ENCODE peak calls at places on chromosomes 12 and 14, in six cellular contexts. B, J, Z, E, I and O are unnamed samples.

GRCh38 chr12:1928439-1929121 is 10.1 kb upstream of the CACNA2D4 start:
- DNase-seq in Z (no peak), E (peak; percentile 41), J (no peak), I (no peak), B (no peak), O (no peak)

GRCh38 chr14:53127151-53127550 is 26.0 kb downstream of the DDHD1 start:
- DNase-seq in B (no peak), E (no peak), Z (no peak), J (no peak), I (no peak), O (no peak)

GRCh38 chr12:131912526-131913274 is 16.4 kb upstream of the PUS1 start:
- DNase-seq in E (peak; percentile 94), B (no peak), J (peak; percentile 38), Z (peak; percentile 84), I (no peak), O (no peak)

GRCh38 chr12:85029456-85029855 is 6.6 kb downstream of the TSPAN19 start:
- DNase-seq in J (no peak), E (no peak), Z (peak; percentile 13), I (peak; percentile 35), B (no peak), O (peak; percentile 35)

GRCh38 chr12:2412305-2412643 is 359.5 kb downstream of the CACNA1C start:
- DNase-seq in B (no peak), E (no peak), Z (no peak), J (no peak), I (no peak), O (no peak)

GRCh38 chr12:7884687-7885086 is 12.0 kb upstream of the SLC2A14 start:
- DNase-seq in E (no peak), J (no peak), Z (no peak), B (no peak), I (no peak), O (no peak)

GRCh38 chr12:31496257-31496656 is 94.7 kb downstream of the DENND5B start:
- DNase-seq in I (no peak), B (no peak), J (no peak), E (no peak), Z (no peak), O (no peak)

GRCh38 chr12:29782285-29782820 is 1.4 kb downstream of the TMTC1 start:
- DNase-seq in J (peak; percentile 56), B (no peak), E (no peak), I (peak; percentile 58), Z (no peak), O (peak; percentile 15)

GRCh38 chr14:104523546-104523935 is 56.0 kb upstream of the C14orf180 start:
- DNase-seq in J (no peak), Z (no peak), I (no peak), E (no peak), B (no peak), O (no peak)

GRCh38 chr12:3662516-3662915 is 90.4 kb downstream of the CRACR2A start:
- DNase-seq in J (no peak), B (no peak), I (no peak), E (no peak), Z (no peak), O (peak; percentile 24)

GRCh38 chr12:27330846-27331245 is 1.8 kb upstream of the BMAL2 start:
- DNase-seq in B (no peak), Z (no peak), I (no peak), E (no peak), J (no peak), O (no peak)

GRCh38 chr12:49909826-49910225 is 6.1 kb upstream of the FAIM2 start:
- DNase-seq in I (no peak), J (no peak), E (no peak), B (no peak), Z (no peak), O (no peak)

GRCh38 chr12:319116-319515 is 56.5 kb upstream of the SLC6A13 start:
- DNase-seq in I (no peak), B (no peak), Z (no peak), E (no peak), J (no peak), O (no peak)

GRCh38 chr14:85744573-85744972 is 214.6 kb downstream of the FLRT2 start:
- DNase-seq in E (no peak), J (no peak), I (no peak), B (no peak), Z (no peak), O (no peak)

GRCh38 chr14:31705731-31706130 is 144.5 kb downstream of the NUBPL start:
- DNase-seq in I (no peak), J (no peak), E (no peak), Z (no peak), B (no peak), O (no peak)

GRCh38 chr12:45726594-45727300 is 2.8 kb upstream of the ARID2 start:
- DNase-seq in Z (peak; percentile 2), I (peak; percentile 40), J (no peak), E (peak; percentile 76), B (no peak), O (no peak)

GRCh38 chr12:122850695-122851350 is 15.6 kb downstream of the HIP1R start:
- DNase-seq in Z (no peak), E (no peak), B (no peak), I (no peak), J (no peak), O (no peak)

GRCh38 chr14:99026471-99026870 is 245.5 kb downstream of the BCL11B start:
- DNase-seq in J (no peak), B (no peak), E (no peak), I (no peak), Z (no peak), O (no peak)

GRCh38 chr12:12182926-12183325 is 83.9 kb downstream of the LRP6 start:
- DNase-seq in E (no peak), J (no peak), Z (peak; percentile 29), I (no peak), B (no peak), O (no peak)

GRCh38 chr12:49847161-49847560 is 4.3 kb upstream of the BCDIN3D start:
- DNase-seq in Z (no peak), B (no peak), I (no peak), E (no peak), J (no peak), O (no peak)

GRCh38 chr12:6821674-6822433 is at the start of gene GPR162:
- DNase-seq in B (no peak), I (peak; percentile 59), J (no peak), E (peak; percentile 80), Z (no peak), O (peak; percentile 59)